ENCODE peak calls at places on chromosomes 12 and 14, in six cellular contexts. T is K562, W is adrenal gland, H is dorsolateral prefrontal cortex, D is endothelial cell of umbilical vein, U is neural progenitor cell. Y is an unnamed sample.

GRCh38 chr12:27277846-27278260 is 33.8 kb downstream of the STK38L start:
- DNase-seq in U (no peak), H (no peak), T (no peak), D (peak), W (peak), Y (no peak)

GRCh38 chr12:32535260-32535999 is 136.1 kb downstream of the FGD4 start:
- DNase-seq in D (peak), T (no peak), W (peak), H (peak), U (peak), Y (peak)

GRCh38 chr12:51788876-51789275 is 59.6 kb downstream of the FIGNL2 start:
- DNase-seq in T (no peak), W (no peak), H (no peak), U (no peak), D (no peak), Y (no peak)

GRCh38 chr12:42031847-42032564 is 112.7 kb downstream of the GXYLT1 start:
- DNase-seq in U (no peak), D (no peak), W (no peak), H (no peak), T (no peak), Y (no peak)

GRCh38 chr14:91127411-91127810 is 13.5 kb downstream of the DGLUCY start:
- DNase-seq in D (no peak), W (peak), U (no peak), H (no peak), T (no peak), Y (no peak)

GRCh38 chr12:25051171-25051570 is 102.3 kb upstream of the BCAT1 start:
- DNase-seq in T (no peak), H (no peak), W (no peak), U (no peak), D (no peak), Y (no peak)

GRCh38 chr14:24828486-24828885 is 194.5 kb upstream of the GZMB start:
- DNase-seq in H (no peak), D (no peak), W (no peak), U (no peak), T (no peak), Y (no peak)

GRCh38 chr12:40907115-40907521 is 214.9 kb downstream of the CNTN1 start:
- DNase-seq in H (no peak), T (no peak), D (no peak), U (no peak), W (no peak), Y (no peak)

GRCh38 chr12:67366530-67367196 is 97.5 kb downstream of the CAND1 start:
- DNase-seq in T (no peak), H (no peak), U (no peak), D (no peak), W (no peak), Y (no peak)

GRCh38 chr12:110245278-110245868 is 35.7 kb upstream of the ATP2A2 start:
- DNase-seq in T (no peak), H (no peak), D (peak), W (peak), U (peak), Y (no peak)

GRCh38 chr14:67526676-67527459 is 6.2 kb upstream of the PLEKHH1 start:
- DNase-seq in H (peak), D (peak), T (peak), U (peak), W (peak), Y (peak)

GRCh38 chr12:105226219-105226618 is 9.8 kb downstream of the APPL2 start:
- DNase-seq in U (no peak), D (peak), H (peak), T (no peak), W (peak), Y (no peak)

GRCh38 chr14:77376771-77377501 is at the start of the genes SAMD15 and TMED8:
- DNase-seq in W (peak), D (peak), H (peak), T (peak), U (peak), Y (peak)

GRCh38 chr14:52551696-52552062 is 626 bp downstream of the TXNDC16 start:
- DNase-seq in H (peak), W (no peak), D (peak), U (peak), T (no peak), Y (no peak)

GRCh38 chr14:92780444-92780843 is 13.7 kb upstream of the GOLGA5 start:
- DNase-seq in W (no peak), D (no peak), T (no peak), H (no peak), U (no peak), Y (no peak)

GRCh38 chr12:9668141-9669018 is 1.1 kb upstream of the CLEC2D start:
- DNase-seq in H (no peak), U (no peak), W (no peak), T (no peak), D (no peak), Y (no peak)

GRCh38 chr12:71980543-71980942 is 41.9 kb downstream of the TPH2 start:
- DNase-seq in D (no peak), W (no peak), U (no peak), T (no peak), H (no peak), Y (no peak)

GRCh38 chr14:52429451-52429850 is 115.3 kb downstream of the PTGER2 start:
- DNase-seq in H (no peak), U (no peak), W (no peak), D (no peak), T (no peak), Y (no peak)

GRCh38 chr12:72315858-72316257 is 43.7 kb downstream of the TRHDE start:
- DNase-seq in U (no peak), T (no peak), H (no peak), D (no peak), W (no peak), Y (no peak)

DNA sequence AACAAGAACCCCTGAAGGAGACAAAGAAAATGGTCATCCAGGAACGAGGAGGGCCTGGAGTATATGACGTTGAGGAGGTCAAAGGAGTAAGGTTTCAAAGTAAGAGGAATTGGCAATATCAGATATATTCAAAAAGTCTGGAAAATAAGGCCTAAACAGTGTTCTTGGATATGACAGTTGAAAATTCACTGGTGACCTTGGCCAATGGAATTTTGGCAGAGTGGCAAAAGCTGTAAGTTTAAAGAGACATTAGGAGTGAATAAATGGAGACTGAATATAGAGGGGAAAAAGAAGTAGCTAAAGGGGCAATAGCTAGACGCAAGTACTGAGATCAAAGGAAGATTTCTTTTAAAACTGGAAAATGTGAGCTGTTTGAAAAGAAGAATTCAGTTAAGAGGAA is 4.1 kb upstream of the ACTN1 start:
- DNase-seq in T (no peak), U (no peak), D (no peak), W (peak), H (no peak), Y (no peak)
- H3K27ac ChIP-seq in T (no peak), U (no peak), D (no peak), W (peak), H (no peak), Y (no peak)

GRCh38 chr12:52929538-52929937 is 19.4 kb upstream of the KRT18 start:
- DNase-seq in W (no peak), T (no peak), H (no peak), U (no peak), D (no peak), Y (no peak)

GRCh38 chr12:52926596-52927241 is 21.8 kb upstream of the KRT8 start:
- DNase-seq in W (no peak), U (no peak), T (no peak), D (no peak), H (no peak), Y (no peak)

GRCh38 chr12:52924764-52925716 is 20.2 kb upstream of the KRT8 start:
- DNase-seq in D (peak), T (peak), W (peak), U (no peak), H (no peak), Y (no peak)

GRCh38 chr12:52927964-52928363 is 21.0 kb upstream of the KRT18 start:
- DNase-seq in D (no peak), H (no peak), T (no peak), W (no peak), U (no peak), Y (no peak)

GRCh38 chr12:52925717-52926595 is 21.1 kb upstream of the KRT8 start:
- DNase-seq in W (no peak), T (no peak), H (no peak), U (no peak), D (no peak), Y (no peak)
- H3K27ac ChIP-seq in W (peak), T (peak), H (no peak), U (peak), D (peak), Y (no peak)

DNA sequence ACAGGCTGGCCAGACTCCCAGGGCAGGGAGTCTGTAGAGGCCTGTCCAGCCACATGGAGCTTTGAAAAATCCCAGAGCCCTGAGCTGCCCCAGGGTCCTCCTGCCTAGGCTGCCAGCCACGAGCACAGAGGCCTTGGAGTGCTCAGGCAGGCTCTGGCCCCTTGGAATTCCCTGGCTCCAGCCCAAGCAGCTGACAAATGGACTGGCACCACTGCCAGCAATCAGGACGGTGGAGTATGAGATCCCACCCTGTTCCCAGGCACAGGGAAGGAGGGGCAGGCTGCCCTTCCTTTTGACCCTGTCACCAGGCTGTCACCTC is 26.3 kb downstream of the CMKLR1 start:
- DNase-seq in W (peak), T (no peak), D (peak), H (no peak), U (no peak), Y (no peak)
- H3K27ac ChIP-seq in W (peak), T (peak), D (no peak), H (peak), U (no peak), Y (peak)

GRCh38 chr12:120495189-120495722 is 657 bp upstream of the DYNLL1 start:
- DNase-seq in W (no peak), U (peak), D (no peak), T (no peak), H (no peak), Y (no peak)
- H3K27ac ChIP-seq in W (peak), U (no peak), D (no peak), T (peak), H (peak), Y (peak)

GRCh38 chr12:87270894-87271293 is 758.3 kb downstream of the C12orf50 start:
- DNase-seq in D (no peak), H (no peak), W (no peak), T (no peak), U (peak), Y (no peak)

GRCh38 chr12:87274594-87275245 is 754.5 kb downstream of the C12orf50 start:
- DNase-seq in H (no peak), T (peak), U (peak), D (peak), W (no peak), Y (no peak)

GRCh38 chr12:87272846-87273245 is 756.4 kb downstream of the C12orf50 start:
- DNase-seq in D (no peak), W (no peak), H (no peak), U (no peak), T (no peak), Y (no peak)
- H3K27ac ChIP-seq in D (no peak), W (no peak), H (no peak), U (no peak), T (no peak), Y (no peak)

GRCh38 chr14:89399157-89399556 is 17.9 kb downstream of the FOXN3 start:
- DNase-seq in D (no peak), U (no peak), H (no peak), W (peak), T (no peak), Y (no peak)
- H3K27ac ChIP-seq in D (no peak), U (no peak), H (peak), W (peak), T (no peak), Y (peak)

GRCh38 chr12:44367916-44368315 is 508.2 kb downstream of the NELL2 start:
- DNase-seq in T (no peak), D (no peak), W (no peak), H (no peak), U (no peak), Y (no peak)
- H3K27ac ChIP-seq in T (no peak), D (no peak), W (no peak), H (no peak), U (no peak), Y (no peak)

DNA sequence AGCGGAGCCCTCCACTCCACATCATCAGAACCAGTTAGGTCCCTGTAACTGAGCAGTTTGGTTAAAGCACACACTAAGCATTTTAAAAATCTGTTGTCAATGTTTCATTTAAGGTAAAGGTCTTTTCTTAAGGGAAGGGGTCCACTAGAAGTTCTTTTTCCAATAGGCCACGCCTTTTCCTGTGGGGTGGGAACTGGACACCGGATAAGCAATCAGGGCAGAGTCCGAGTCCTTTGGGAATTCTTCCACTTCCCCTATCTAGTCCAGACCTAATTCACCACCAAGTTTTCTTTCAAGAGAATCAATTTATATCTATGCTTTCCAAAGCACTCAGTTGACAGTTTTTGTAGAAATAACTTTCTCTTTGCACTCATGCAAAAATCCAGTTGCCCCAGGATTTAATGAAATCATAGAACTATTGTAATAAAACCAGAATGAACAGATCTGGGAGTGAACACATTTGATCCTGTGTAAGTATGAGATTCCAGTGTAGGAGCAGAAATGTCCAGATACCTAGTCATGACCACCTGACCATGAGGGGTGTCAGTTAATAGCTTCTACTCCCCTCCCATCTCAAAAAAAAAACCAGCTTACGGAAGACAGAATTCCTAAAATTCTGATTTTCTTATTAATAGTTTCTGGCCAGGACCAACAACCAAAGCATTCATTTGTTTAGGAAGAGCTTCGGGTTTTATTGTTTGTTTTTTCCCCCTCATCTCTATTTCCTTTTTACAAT is 11.7 kb downstream of the VPS37B start:
- DNase-seq in T (no peak), H (no peak), U (no peak), D (no peak), W (no peak), Y (no peak)
- H3K27ac ChIP-seq in T (no peak), H (no peak), U (no peak), D (no peak), W (peak), Y (no peak)

GRCh38 chr12:122874081-122874480 is 21.8 kb downstream of the VPS37B start:
- DNase-seq in W (no peak), T (no peak), U (peak), D (no peak), H (peak), Y (no peak)
- H3K27ac ChIP-seq in W (no peak), T (no peak), U (no peak), D (no peak), H (no peak), Y (no peak)

DNA sequence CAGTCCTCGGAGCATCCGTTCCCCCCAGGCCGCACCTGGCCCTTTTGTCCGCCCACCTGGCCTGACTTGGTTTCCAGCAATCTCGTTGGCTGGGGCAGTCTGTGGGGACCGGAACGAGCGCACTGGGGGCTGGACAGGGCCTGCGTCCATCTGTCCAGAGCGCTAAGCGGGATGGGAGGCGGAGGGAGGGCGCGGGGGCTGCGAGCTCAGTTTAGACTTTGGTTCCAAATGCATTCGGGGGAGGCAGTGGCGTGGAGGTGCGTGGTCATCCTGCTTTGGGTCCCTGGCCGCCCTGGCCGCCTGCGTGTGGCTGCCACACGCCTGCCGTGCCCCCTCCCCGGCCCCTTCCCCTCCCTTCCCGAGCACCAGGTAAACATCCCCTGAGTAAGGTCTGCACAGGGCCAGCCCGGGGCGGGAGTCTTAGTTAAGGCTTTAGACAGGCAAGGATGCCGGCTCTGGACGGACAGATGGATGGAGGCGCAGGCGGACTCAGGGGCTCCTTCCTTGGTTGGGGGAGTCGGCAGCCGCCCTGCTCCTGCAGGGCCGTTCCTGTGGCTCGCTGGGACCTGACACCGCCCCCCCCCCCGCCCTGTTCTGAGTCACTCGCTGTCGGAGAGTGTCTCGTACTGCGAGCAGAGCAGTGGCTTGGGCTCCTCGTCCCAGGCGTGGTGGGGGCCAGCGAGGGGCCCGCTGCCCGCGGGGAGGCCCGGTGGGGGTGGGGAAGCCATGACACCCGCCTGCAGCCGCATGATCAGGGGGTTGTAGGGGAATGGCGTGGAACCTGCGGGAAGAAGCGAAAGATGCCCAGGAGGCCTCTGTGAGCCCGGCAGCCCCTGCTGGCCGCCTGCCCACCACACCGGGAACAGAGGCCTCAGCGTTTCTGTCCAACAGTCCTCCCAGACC is 30.2 kb downstream of the RFLNA start:
- DNase-seq in D (no peak), U (no peak), W (no peak), H (no peak), T (no peak), Y (no peak)
- H3K27ac ChIP-seq in D (no peak), U (no peak), W (no peak), H (no peak), T (no peak), Y (no peak)

Y was measured in substantia nigra.